ENCODE peak calls at places on chromosomes 7 and 10, in seven cellular contexts. O, A, W, L, U, R and Z are unnamed samples.

GRCh38 chr7:138890782-138891445 is 90.3 kb downstream of the KIAA1549 start:
- DNase-seq in R (no peak), A (no peak), W (no peak), O (no peak), L (peak; percentile 64), U (peak; percentile 86), Z (no peak)

GRCh38 chr7:14666304-14666703 is 236.2 kb downstream of the DGKB start:
- DNase-seq in W (no peak), R (no peak), L (no peak), U (no peak), A (no peak), O (no peak), Z (no peak)

GRCh38 chr7:133635541-133635940 is 382.7 kb downstream of the EXOC4 start:
- DNase-seq in W (no peak), A (no peak), U (no peak), L (no peak), O (no peak), R (no peak), Z (no peak)

GRCh38 chr7:139246905-139247304 is 15.9 kb downstream of the UBN2 start:
- DNase-seq in W (no peak), O (no peak), U (peak; percentile 49), L (peak; percentile 5), A (no peak), R (peak; percentile 8), Z (no peak)

GRCh38 chr10:43569681-43570080 is 4.7 kb downstream of the ZNF239 start:
- DNase-seq in W (no peak), A (no peak), R (no peak), O (no peak), U (no peak), L (no peak), Z (no peak)

GRCh38 chr7:84044834-84045233 is 149.8 kb downstream of the SEMA3A start:
- DNase-seq in A (no peak), L (no peak), O (no peak), R (no peak), U (no peak), W (no peak), Z (no peak)

GRCh38 chr10:116891208-116891607 is 41.9 kb downstream of the ENO4 start:
- DNase-seq in W (peak; percentile 30), U (peak; percentile 64), R (peak; percentile 80), L (peak; percentile 78), O (no peak), A (no peak), Z (no peak)

GRCh38 chr10:68871731-68872342 is 29.3 kb upstream of the DDX50 start:
- DNase-seq in R (no peak), W (no peak), O (peak; percentile 37), A (no peak), U (peak; percentile 90), L (peak; percentile 96), Z (no peak)

GRCh38 chr7:77658928-77659327 is 37.3 kb upstream of the RSBN1L start:
- DNase-seq in L (no peak), R (no peak), U (no peak), A (no peak), W (no peak), O (no peak), Z (no peak)

GRCh38 chr7:46586406-46586805 is 665.3 kb upstream of the IGFBP3 start:
- DNase-seq in O (no peak), R (no peak), W (no peak), U (no peak), L (no peak), A (no peak), Z (no peak)